ENCODE peak calls at places on chromosomes 3 and 15, in ten cellular contexts. A is lower lobe of right lung, O is astrocyte of the spinal cord, M is H9, N is fibroblast of lung, J is progenitor cell of endocrine pancreas, V is MCF 10A, I is adrenal gland, E is pancreas, W is A549. X is an unnamed sample.

GRCh38 chr15:27983496-27983895 is 115.6 kb downstream of the OCA2 start:
- DNase-seq in V (no peak), O (no peak), J (no peak), W (no peak), I (no peak), A (no peak), M (no peak), N (no peak), E (no peak), X (no peak)

GRCh38 chr15:85289677-85290365 is 90.6 kb upstream of the AKAP13 start:
- DNase-seq in W (peak; percentile 71), A (peak; percentile 54), N (peak; percentile 59), M (no peak), O (peak; percentile 39), E (peak; percentile 64), J (no peak), V (peak; percentile 84), I (peak; percentile 84), X (peak; percentile 15)

GRCh38 chr15:70096215-70096974 is 1.3 kb downstream of the TLE3 start:
- DNase-seq in J (no peak), W (peak; percentile 31), A (peak; percentile 65), V (peak; percentile 51), I (peak; percentile 26), N (peak; percentile 55), E (peak; percentile 55), M (no peak), O (peak; percentile 58), X (no peak)

GRCh38 chr15:29465816-29466215 is 196.2 kb upstream of the NSMCE3 start:
- DNase-seq in J (no peak), M (no peak), E (no peak), W (no peak), V (no peak), N (no peak), O (no peak), I (no peak), A (no peak), X (no peak)

GRCh38 chr15:52020253-52021085 is 1.4 kb downstream of the MAPK6 start:
- DNase-seq in A (no peak), E (peak; percentile 28), J (no peak), W (no peak), N (peak; percentile 50), I (no peak), M (no peak), O (no peak), V (peak; percentile 20), X (no peak)

GRCh38 chr15:63389902-63390301 is 8.3 kb upstream of the CA12 start:
- DNase-seq in W (no peak), M (no peak), J (no peak), E (peak; percentile 93), N (no peak), A (peak; percentile 77), V (peak; percentile 67), I (no peak), O (no peak), X (no peak)

GRCh38 chr3:194871143-194871863 is 185.6 kb downstream of the FAM43A start:
- DNase-seq in V (peak; percentile 93), J (peak; percentile 29), I (peak; percentile 67), E (peak; percentile 59), A (peak; percentile 61), M (peak; percentile 46), O (peak; percentile 90), N (peak; percentile 82), W (peak; percentile 73), X (peak; percentile 39)

GRCh38 chr3:129486057-129487035 is 42.1 kb upstream of the RHO start:
- DNase-seq in M (no peak), E (no peak), O (peak; percentile 76), W (no peak), I (no peak), J (no peak), A (no peak), V (peak; percentile 90), N (peak; percentile 95), X (no peak)

DNA sequence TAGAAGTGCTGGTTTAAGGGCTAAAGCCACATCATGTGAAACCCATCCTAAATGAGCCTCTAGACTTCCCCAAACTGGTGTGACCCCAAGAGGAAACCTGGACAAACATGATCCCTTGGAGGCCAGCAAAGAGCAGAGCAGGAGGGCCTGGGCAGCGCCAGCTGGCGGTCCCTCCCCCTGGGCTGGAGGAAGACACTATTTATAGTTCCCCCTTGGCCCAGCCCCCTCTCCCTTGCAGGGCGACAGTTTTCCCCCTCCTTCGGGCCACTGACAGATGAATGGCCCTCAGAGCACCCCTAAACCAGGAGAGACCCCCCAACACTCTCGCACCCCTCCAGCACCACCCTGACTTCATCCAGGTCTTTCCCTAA is 2.9 kb downstream of the UCN2 start:
- DNase-seq in W (no peak), I (peak; percentile 17), M (no peak), E (no peak), V (no peak), O (no peak), N (peak; percentile 19), A (no peak), J (no peak), X (no peak)
- TF ChIP-seq CTCF in W (no peak), I (no peak), M (no peak), E (no peak), V (no peak), O (no peak), N (no peak), A (no peak), J (no peak), X (no peak)

GRCh38 chr15:40803688-40804087 is 3.2 kb upstream of the ZFYVE19 start:
- DNase-seq in O (no peak), N (no peak), A (no peak), V (no peak), J (no peak), W (no peak), E (no peak), M (no peak), I (no peak), X (no peak)
- TF ChIP-seq CTCF in O (no peak), N (no peak), A (no peak), V (no peak), J (no peak), W (no peak), E (no peak), M (peak; percentile 11), I (no peak), X (no peak)

GRCh38 chr3:195662-196061 is 901 bp upstream of the CHL1 start:
- DNase-seq in V (no peak), W (no peak), N (no peak), O (no peak), E (no peak), I (no peak), A (no peak), M (no peak), J (no peak), X (no peak)
- TF ChIP-seq CTCF in V (no peak), W (no peak), N (no peak), O (no peak), E (no peak), I (no peak), A (no peak), M (no peak), J (no peak), X (no peak)

DNA sequence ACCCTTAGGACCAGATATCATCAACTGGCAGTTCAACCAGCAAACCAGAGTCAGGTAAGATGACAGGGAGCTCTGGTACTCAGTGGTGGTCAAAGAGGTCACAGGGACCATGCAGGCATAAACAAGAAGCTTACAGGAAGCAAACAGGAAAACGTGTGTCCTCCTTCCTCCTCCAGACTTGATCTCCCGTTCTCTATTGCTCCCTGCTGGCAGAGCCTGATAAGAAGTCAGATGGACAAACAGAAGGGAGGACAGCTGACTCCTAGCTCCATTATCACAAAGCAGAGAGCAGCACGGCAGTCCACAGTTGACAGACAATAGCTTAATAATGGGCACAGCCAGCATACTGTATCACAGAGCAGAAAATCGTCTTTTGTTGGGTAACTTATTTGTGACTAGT is 156.5 kb upstream of the SLC2A2 start:
- DNase-seq in N (peak; percentile 38), O (no peak), J (no peak), E (no peak), A (no peak), I (peak; percentile 62), W (peak; percentile 61), V (peak; percentile 25), M (no peak), X (no peak)
- TF ChIP-seq CTCF in N (no peak), O (peak; percentile 26), J (peak; percentile 19), E (no peak), A (no peak), I (no peak), W (peak; percentile 39), V (peak; percentile 17), M (no peak), X (peak; percentile 15)

DNA sequence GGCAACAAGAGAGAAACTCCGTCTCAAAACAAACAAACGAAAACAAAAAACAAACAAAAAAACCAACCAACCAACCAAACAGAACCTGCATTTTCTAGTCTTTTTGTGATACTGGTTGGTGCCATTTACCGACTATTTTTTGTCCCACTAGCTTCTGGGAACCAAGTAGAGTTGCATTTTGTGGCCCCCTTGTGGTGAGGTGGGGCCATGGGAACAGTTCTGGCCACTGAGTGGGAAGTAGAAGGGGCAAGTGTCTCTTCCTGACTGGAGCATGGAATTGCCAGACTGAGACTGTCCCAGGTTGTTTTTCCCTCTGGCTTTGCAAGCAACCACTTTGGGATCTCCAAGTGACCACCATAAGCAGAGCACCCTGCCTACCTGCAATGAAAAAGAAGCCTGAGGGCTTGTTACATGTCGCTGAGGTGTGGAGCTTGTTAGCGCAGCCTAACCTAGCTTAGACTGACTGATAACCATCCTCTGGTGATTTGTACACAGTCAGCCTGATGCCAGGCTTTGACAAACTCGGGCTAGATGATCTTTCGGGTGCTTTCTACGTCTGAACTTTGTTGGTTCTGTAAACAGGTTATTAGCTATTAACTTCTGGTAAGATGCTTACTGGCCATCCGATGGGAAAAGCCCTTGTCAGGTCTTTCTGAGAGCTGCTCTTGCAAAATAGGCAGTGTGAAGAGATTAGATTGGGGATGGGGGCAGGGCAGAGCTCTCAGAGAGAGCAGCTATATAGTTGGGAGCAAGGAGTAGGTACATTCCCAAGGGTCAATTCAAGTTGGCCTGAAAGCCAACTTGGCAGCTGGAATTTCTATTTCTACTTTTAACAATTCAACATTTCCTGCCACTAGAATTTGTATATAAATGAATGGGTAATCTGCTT is 172.2 kb downstream of the SSR3 start:
- DNase-seq in J (no peak), O (peak; percentile 33), M (peak; percentile 70), A (no peak), E (no peak), W (peak; percentile 47), V (peak; percentile 65), I (peak; percentile 37), N (peak; percentile 43), X (no peak)
- TF ChIP-seq CTCF in J (peak; percentile 49), O (peak; percentile 80), M (peak; percentile 83), A (peak; percentile 61), E (peak; percentile 19), W (peak; percentile 50), V (peak; percentile 64), I (peak; percentile 34), N (peak; percentile 52), X (peak; percentile 81)

X was measured in retinal pigment epithelial cell.